ENCODE peak calls at places on chromosomes 5 and 9, in seven cellular contexts. One of them, this sample, is unnamed.

GRCh38 chr9:127033784-127034183 is 88.7 kb downstream of the ANGPTL2 start:
- DNase-seq in heart right ventricle: no peak
- DNase-seq in astrocyte: peak; percentile 27
- DNase-seq in fibroblast of mammary gland: peak; percentile 73
- DNase-seq in psoas muscle: no peak
- DNase-seq in Calu3: no peak
- DNase-seq in IMR-90: peak; percentile 70
- DNase-seq in this sample: no peak

GRCh38 chr9:13083366-13083765 is 196.1 kb downstream of the MPDZ start:
- DNase-seq in IMR-90: no peak
- DNase-seq in fibroblast of mammary gland: no peak
- DNase-seq in Calu3: no peak
- DNase-seq in psoas muscle: no peak
- DNase-seq in heart right ventricle: no peak
- DNase-seq in astrocyte: no peak
- DNase-seq in this sample: no peak

GRCh38 chr5:96144289-96144688 is 182.6 kb upstream of the ELL2 start:
- DNase-seq in Calu3: peak; percentile 30
- DNase-seq in astrocyte: no peak
- DNase-seq in fibroblast of mammary gland: no peak
- DNase-seq in heart right ventricle: no peak
- DNase-seq in IMR-90: no peak
- DNase-seq in psoas muscle: no peak
- DNase-seq in this sample: peak; percentile 35

GRCh38 chr5:57199866-57200265 is 26.0 kb downstream of the GPBP1 start:
- DNase-seq in heart right ventricle: no peak
- DNase-seq in astrocyte: no peak
- DNase-seq in psoas muscle: no peak
- DNase-seq in Calu3: peak; percentile 18
- DNase-seq in fibroblast of mammary gland: no peak
- DNase-seq in IMR-90: no peak
- DNase-seq in this sample: peak; percentile 40

GRCh38 chr5:6949230-6949629 is 236.0 kb downstream of the TENT4A start:
- DNase-seq in IMR-90: no peak
- DNase-seq in psoas muscle: no peak
- DNase-seq in astrocyte: no peak
- DNase-seq in heart right ventricle: no peak
- DNase-seq in fibroblast of mammary gland: no peak
- DNase-seq in Calu3: no peak
- DNase-seq in this sample: no peak

GRCh38 chr9:84169240-84169639 is 171.3 kb downstream of the SLC28A3 start:
- DNase-seq in IMR-90: peak; percentile 85
- DNase-seq in Calu3: no peak
- DNase-seq in fibroblast of mammary gland: peak; percentile 69
- DNase-seq in astrocyte: peak; percentile 49
- DNase-seq in heart right ventricle: no peak
- DNase-seq in psoas muscle: no peak
- DNase-seq in this sample: no peak

GRCh38 chr5:170522211-170523128 is 18.6 kb downstream of the KCNIP1 start:
- DNase-seq in fibroblast of mammary gland: peak; percentile 18
- DNase-seq in Calu3: no peak
- DNase-seq in IMR-90: no peak
- DNase-seq in astrocyte: peak; percentile 67
- DNase-seq in psoas muscle: no peak
- DNase-seq in heart right ventricle: no peak
- DNase-seq in this sample: no peak

GRCh38 chr9:135795391-135795790 is 93.4 kb downstream of the KCNT1 start:
- DNase-seq in Calu3: no peak
- DNase-seq in fibroblast of mammary gland: no peak
- DNase-seq in IMR-90: no peak
- DNase-seq in astrocyte: no peak
- DNase-seq in heart right ventricle: no peak
- DNase-seq in psoas muscle: no peak
- DNase-seq in this sample: no peak

GRCh38 chr5:140345919-140346347 is 470 bp downstream of the HBEGF start:
- DNase-seq in heart right ventricle: peak; percentile 80
- DNase-seq in Calu3: peak; percentile 77
- DNase-seq in astrocyte: peak; percentile 56
- DNase-seq in fibroblast of mammary gland: peak; percentile 63
- DNase-seq in IMR-90: peak; percentile 66
- DNase-seq in psoas muscle: peak; percentile 88
- DNase-seq in this sample: peak; percentile 61

GRCh38 chr5:8253376-8253775 is 384.4 kb downstream of the MTRR start:
- DNase-seq in IMR-90: no peak
- DNase-seq in Calu3: no peak
- DNase-seq in heart right ventricle: no peak
- DNase-seq in psoas muscle: no peak
- DNase-seq in astrocyte: no peak
- DNase-seq in fibroblast of mammary gland: no peak
- DNase-seq in this sample: no peak

GRCh38 chr5:8241558-8241957 is 372.6 kb downstream of the MTRR start:
- DNase-seq in Calu3: no peak
- DNase-seq in IMR-90: no peak
- DNase-seq in psoas muscle: no peak
- DNase-seq in heart right ventricle: no peak
- DNase-seq in astrocyte: no peak
- DNase-seq in fibroblast of mammary gland: no peak
- DNase-seq in this sample: no peak

GRCh38 chr5:8247074-8247473 is 378.1 kb downstream of the MTRR start:
- DNase-seq in psoas muscle: no peak
- DNase-seq in fibroblast of mammary gland: no peak
- DNase-seq in Calu3: no peak
- DNase-seq in astrocyte: no peak
- DNase-seq in heart right ventricle: no peak
- DNase-seq in IMR-90: no peak
- DNase-seq in this sample: no peak

GRCh38 chr5:8247485-8247884 is 378.5 kb downstream of the MTRR start:
- DNase-seq in astrocyte: no peak
- DNase-seq in psoas muscle: no peak
- DNase-seq in fibroblast of mammary gland: no peak
- DNase-seq in heart right ventricle: no peak
- DNase-seq in IMR-90: peak; percentile 1
- DNase-seq in Calu3: no peak
- DNase-seq in this sample: no peak
- TF ChIP-seq CTCF in astrocyte: peak; percentile 4
- TF ChIP-seq CTCF in psoas muscle: no peak
- TF ChIP-seq CTCF in fibroblast of mammary gland: no peak
- TF ChIP-seq CTCF in heart right ventricle: peak; percentile 23
- TF ChIP-seq CTCF in IMR-90: peak; percentile 33
- TF ChIP-seq CTCF in Calu3: no peak
- TF ChIP-seq CTCF in this sample: no peak

DNA sequence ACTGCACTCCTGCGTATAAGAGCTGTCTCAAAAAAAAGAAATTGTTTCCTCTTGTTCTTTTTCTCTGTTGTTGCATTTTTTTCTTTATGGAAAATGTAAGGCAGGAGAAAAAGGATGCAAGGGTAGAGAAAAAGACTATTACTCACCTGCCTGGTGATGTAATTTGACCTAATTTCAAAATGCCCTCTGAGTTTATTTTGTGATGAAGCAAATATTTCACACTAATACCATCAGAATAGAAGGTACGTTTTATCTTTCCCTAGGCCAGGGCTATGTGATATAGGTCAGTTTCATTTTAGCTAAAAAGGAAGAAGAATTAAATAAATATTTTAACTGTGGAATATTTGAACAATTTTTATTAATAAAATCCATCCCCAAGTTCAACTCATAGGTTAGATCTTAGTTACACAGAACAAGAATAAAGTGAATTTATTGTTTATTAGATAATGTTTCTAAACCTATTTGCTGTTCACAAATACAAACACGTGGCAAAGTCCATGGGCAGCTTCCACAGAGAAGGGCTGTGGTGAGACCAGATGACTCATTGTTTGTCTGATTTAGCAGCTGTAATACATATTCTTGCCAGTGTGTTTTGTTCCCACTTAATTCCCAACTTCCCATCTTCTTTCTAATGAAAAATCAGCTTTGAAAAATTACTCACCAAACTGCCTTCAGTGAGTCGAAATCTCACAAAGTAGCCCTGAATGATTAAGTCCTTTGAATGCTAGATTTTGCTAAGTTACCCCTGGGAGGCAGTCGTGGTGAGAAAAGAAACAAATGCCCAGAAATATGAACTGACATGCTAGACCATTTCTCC is 52.8 kb upstream of the CCDC112 start:
- DNase-seq in IMR-90: peak; percentile 90
- DNase-seq in fibroblast of mammary gland: peak; percentile 96
- DNase-seq in astrocyte: peak; percentile 90
- DNase-seq in psoas muscle: no peak
- DNase-seq in Calu3: peak; percentile 47
- DNase-seq in heart right ventricle: no peak
- DNase-seq in this sample: peak; percentile 58
- TF ChIP-seq CTCF in IMR-90: no peak
- TF ChIP-seq CTCF in fibroblast of mammary gland: peak; percentile 28
- TF ChIP-seq CTCF in astrocyte: peak; percentile 16
- TF ChIP-seq CTCF in psoas muscle: peak; percentile 24
- TF ChIP-seq CTCF in Calu3: no peak
- TF ChIP-seq CTCF in heart right ventricle: no peak
- TF ChIP-seq CTCF in this sample: peak; percentile 23

DNA sequence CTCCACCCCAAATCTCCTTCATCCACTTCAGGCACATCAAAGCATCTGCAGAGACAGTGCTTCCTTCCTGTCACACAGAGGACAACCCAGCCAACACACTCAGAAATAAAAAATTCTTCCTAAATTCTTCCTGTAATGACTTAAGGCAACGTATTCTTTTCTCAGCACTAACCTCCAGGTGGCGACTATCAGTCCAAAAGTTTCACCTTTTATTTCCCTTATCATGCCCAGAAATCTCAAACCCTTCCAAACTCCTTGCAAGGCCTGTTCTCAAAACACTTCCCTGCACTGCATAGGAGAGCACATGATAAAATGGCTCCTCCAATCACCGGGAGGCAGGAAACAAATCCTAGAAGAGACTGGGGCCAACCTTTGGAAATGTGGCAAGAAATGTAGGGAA is 35.1 kb downstream of the SLIT3 start:
- DNase-seq in IMR-90: peak; percentile 2
- DNase-seq in heart right ventricle: no peak
- DNase-seq in Calu3: no peak
- DNase-seq in astrocyte: no peak
- DNase-seq in psoas muscle: no peak
- DNase-seq in fibroblast of mammary gland: peak; percentile 20
- DNase-seq in this sample: no peak
- TF ChIP-seq CTCF in IMR-90: peak; percentile 20
- TF ChIP-seq CTCF in heart right ventricle: no peak
- TF ChIP-seq CTCF in Calu3: peak; percentile 10
- TF ChIP-seq CTCF in astrocyte: peak; percentile 28
- TF ChIP-seq CTCF in psoas muscle: no peak
- TF ChIP-seq CTCF in fibroblast of mammary gland: peak; percentile 36
- TF ChIP-seq CTCF in this sample: no peak

DNA sequence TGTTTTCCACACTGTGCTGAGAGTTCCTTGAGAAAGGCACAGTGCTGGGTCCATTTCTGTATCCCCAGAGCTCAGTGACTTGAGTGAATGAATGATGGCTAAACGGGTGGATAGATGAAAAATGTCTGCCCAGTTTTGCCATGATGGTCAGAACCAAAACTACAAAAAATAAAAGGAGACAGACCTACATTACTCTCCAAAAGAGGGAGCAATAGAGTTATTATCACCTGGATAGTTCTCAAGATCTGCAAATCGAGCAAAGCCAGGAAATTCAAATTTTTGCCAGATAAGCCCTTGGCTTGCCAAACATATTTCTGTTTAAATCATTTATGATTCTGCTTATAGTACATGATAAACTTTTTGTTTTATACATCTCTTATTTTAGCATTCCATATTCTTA is 214.2 kb upstream of the ZNF462 start:
- DNase-seq in fibroblast of mammary gland: peak; percentile 44
- DNase-seq in psoas muscle: no peak
- DNase-seq in IMR-90: peak; percentile 13
- DNase-seq in Calu3: no peak
- DNase-seq in heart right ventricle: no peak
- DNase-seq in astrocyte: no peak
- DNase-seq in this sample: no peak
- TF ChIP-seq CTCF in fibroblast of mammary gland: peak; percentile 37
- TF ChIP-seq CTCF in psoas muscle: peak; percentile 11
- TF ChIP-seq CTCF in IMR-90: peak; percentile 36
- TF ChIP-seq CTCF in Calu3: no peak
- TF ChIP-seq CTCF in heart right ventricle: peak; percentile 46
- TF ChIP-seq CTCF in astrocyte: no peak
- TF ChIP-seq CTCF in this sample: no peak

DNA sequence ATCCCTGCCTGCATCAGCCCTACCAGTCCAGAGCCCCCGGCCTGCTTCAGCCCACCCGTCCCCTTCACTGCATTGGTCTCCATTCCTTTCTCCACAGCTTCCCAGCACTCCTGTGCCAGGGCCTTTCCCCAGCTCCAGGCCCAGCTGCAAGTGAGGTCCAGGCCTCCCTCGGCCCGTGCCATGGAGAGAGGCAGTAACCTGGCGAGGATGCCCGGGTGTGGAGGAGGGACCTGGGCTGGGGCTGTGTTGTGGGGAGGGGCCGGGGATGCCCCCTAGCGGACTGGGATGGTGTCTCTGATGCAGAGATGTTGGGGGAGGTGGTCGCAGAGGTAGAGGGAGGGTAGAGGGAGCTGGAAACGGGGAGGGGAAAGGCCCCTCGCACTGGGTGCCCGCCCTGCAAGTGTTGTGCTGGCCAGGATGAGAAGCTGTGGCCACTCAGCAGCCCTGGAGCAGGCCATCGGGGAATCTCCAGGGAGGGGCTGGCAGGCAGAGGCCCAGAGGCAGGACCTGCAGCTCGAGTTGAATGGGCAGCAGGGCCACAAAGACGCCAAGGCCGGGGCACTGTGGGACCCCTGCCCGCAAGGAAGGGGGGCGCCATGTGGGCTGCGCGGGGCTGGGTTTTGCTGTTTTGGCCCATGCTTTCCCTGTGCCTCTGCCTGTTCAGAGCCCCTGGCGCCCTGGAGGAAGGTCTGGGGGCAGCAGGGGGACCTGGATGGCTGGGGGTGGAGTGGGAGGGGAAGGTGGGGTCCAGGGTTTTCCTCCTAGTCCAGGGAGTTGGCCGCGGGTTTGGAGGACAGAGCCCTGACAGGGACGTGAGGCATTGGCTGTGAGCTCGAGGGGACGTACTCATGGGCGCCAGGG is 26.0 kb upstream of the NKD2 start:
- DNase-seq in astrocyte: no peak
- DNase-seq in IMR-90: no peak
- DNase-seq in Calu3: peak; percentile 28
- DNase-seq in fibroblast of mammary gland: no peak
- DNase-seq in psoas muscle: peak; percentile 54
- DNase-seq in heart right ventricle: no peak
- DNase-seq in this sample: no peak
- TF ChIP-seq CTCF in astrocyte: no peak
- TF ChIP-seq CTCF in IMR-90: peak; percentile 24
- TF ChIP-seq CTCF in Calu3: no peak
- TF ChIP-seq CTCF in fibroblast of mammary gland: no peak
- TF ChIP-seq CTCF in psoas muscle: no peak
- TF ChIP-seq CTCF in heart right ventricle: no peak
- TF ChIP-seq CTCF in this sample: no peak

DNA sequence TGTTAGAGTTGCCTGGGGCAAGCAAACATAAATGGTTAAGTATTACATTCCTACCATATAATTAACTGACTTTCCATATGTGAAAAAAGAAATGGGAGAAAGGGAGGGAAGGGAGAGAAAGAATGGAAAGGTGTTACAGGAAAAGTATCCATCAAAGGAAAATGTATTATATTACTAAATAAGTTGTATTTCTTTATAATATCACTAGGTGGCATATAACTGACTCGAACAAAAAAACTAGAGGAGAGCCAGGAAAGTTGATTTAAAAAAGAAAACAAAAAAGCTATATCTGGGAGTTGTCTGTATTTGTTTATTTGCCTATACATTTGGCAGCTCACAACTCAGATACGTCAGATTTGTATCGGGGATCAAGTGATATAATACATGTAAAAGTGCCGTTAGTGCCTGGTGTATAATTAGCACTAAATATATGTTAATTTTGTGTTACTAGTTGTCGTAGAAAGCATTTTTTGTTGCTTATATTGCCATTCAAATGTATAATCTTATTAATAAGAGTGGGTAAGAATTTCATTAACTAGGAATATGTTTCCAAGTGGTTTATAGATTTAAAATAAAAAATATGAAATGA is 59.6 kb upstream of the ADAMTS19 start:
- DNase-seq in astrocyte: no peak
- DNase-seq in heart right ventricle: no peak
- DNase-seq in Calu3: no peak
- DNase-seq in fibroblast of mammary gland: peak; percentile 25
- DNase-seq in psoas muscle: no peak
- DNase-seq in IMR-90: no peak
- DNase-seq in this sample: no peak
- TF ChIP-seq CTCF in astrocyte: no peak
- TF ChIP-seq CTCF in heart right ventricle: peak; percentile 40
- TF ChIP-seq CTCF in Calu3: peak; percentile 43
- TF ChIP-seq CTCF in fibroblast of mammary gland: peak; percentile 22
- TF ChIP-seq CTCF in psoas muscle: peak; percentile 26
- TF ChIP-seq CTCF in IMR-90: peak; percentile 24
- TF ChIP-seq CTCF in this sample: no peak

This sample was measured in colonic mucosa.